ENCODE peak calls at places on chromosomes 11 and 22, in nine cellular contexts. One of them, this sample, is unnamed.

GRCh38 chr11:21427750-21428149 is 758.4 kb downstream of the NELL1 start:
- DNase-seq in Caco-2: no peak
- DNase-seq in GM18507: no peak
- DNase-seq in head of caudate nucleus: no peak
- DNase-seq in activated T-cell treated with anti-CD3 and anti-CD28 coated beads for 4 hours: no peak
- DNase-seq in skeletal muscle cell: no peak
- DNase-seq in NCI-H1092 treated with DMSO at 0.1 percent for 48 hours: no peak
- DNase-seq in esophagus squamous epithelium: no peak
- DNase-seq in activated B cell treated with CpG ODN at 0.5 μM for 24 hours: no peak
- DNase-seq in this sample: no peak

GRCh38 chr11:59706518-59707285 is 6.9 kb downstream of the OR10V1 start:
- DNase-seq in Caco-2: peak; percentile 88
- DNase-seq in GM18507: no peak
- DNase-seq in head of caudate nucleus: no peak
- DNase-seq in activated T-cell treated with anti-CD3 and anti-CD28 coated beads for 4 hours: no peak
- DNase-seq in skeletal muscle cell: peak; percentile 39
- DNase-seq in NCI-H1092 treated with DMSO at 0.1 percent for 48 hours: no peak
- DNase-seq in esophagus squamous epithelium: no peak
- DNase-seq in activated B cell treated with CpG ODN at 0.5 μM for 24 hours: no peak
- DNase-seq in this sample: no peak

GRCh38 chr22:20514658-20515406 is 7.4 kb downstream of the MED15 start:
- DNase-seq in Caco-2: no peak
- DNase-seq in GM18507: no peak
- DNase-seq in head of caudate nucleus: peak; percentile 41
- DNase-seq in activated T-cell treated with anti-CD3 and anti-CD28 coated beads for 4 hours: no peak
- DNase-seq in skeletal muscle cell: peak; percentile 51
- DNase-seq in NCI-H1092 treated with DMSO at 0.1 percent for 48 hours: no peak
- DNase-seq in esophagus squamous epithelium: no peak
- DNase-seq in activated B cell treated with CpG ODN at 0.5 μM for 24 hours: no peak
- DNase-seq in this sample: no peak

GRCh38 chr11:1073851-1074243 is 827 bp upstream of the MUC2 start:
- DNase-seq in Caco-2: no peak
- DNase-seq in GM18507: no peak
- DNase-seq in head of caudate nucleus: no peak
- DNase-seq in activated T-cell treated with anti-CD3 and anti-CD28 coated beads for 4 hours: no peak
- DNase-seq in skeletal muscle cell: no peak
- DNase-seq in NCI-H1092 treated with DMSO at 0.1 percent for 48 hours: no peak
- DNase-seq in esophagus squamous epithelium: no peak
- DNase-seq in activated B cell treated with CpG ODN at 0.5 μM for 24 hours: no peak
- DNase-seq in this sample: no peak

GRCh38 chr11:47331454-47332302 is 20.8 kb downstream of the MYBPC3 start:
- DNase-seq in Caco-2: no peak
- DNase-seq in GM18507: no peak
- DNase-seq in head of caudate nucleus: no peak
- DNase-seq in activated T-cell treated with anti-CD3 and anti-CD28 coated beads for 4 hours: no peak
- DNase-seq in skeletal muscle cell: no peak
- DNase-seq in NCI-H1092 treated with DMSO at 0.1 percent for 48 hours: no peak
- DNase-seq in esophagus squamous epithelium: no peak
- DNase-seq in activated B cell treated with CpG ODN at 0.5 μM for 24 hours: no peak
- DNase-seq in this sample: no peak

GRCh38 chr11:96267490-96268010 is 75.4 kb downstream of the MAML2 start:
- DNase-seq in Caco-2: no peak
- DNase-seq in GM18507: peak; percentile 35
- DNase-seq in head of caudate nucleus: no peak
- DNase-seq in activated T-cell treated with anti-CD3 and anti-CD28 coated beads for 4 hours: peak; percentile 39
- DNase-seq in skeletal muscle cell: no peak
- DNase-seq in NCI-H1092 treated with DMSO at 0.1 percent for 48 hours: no peak
- DNase-seq in esophagus squamous epithelium: no peak
- DNase-seq in activated B cell treated with CpG ODN at 0.5 μM for 24 hours: no peak
- DNase-seq in this sample: no peak

GRCh38 chr22:35476341-35476740 is 64.3 kb upstream of the RASD2 start:
- DNase-seq in Caco-2: no peak
- DNase-seq in GM18507: no peak
- DNase-seq in head of caudate nucleus: no peak
- DNase-seq in activated T-cell treated with anti-CD3 and anti-CD28 coated beads for 4 hours: no peak
- DNase-seq in skeletal muscle cell: peak; percentile 29
- DNase-seq in NCI-H1092 treated with DMSO at 0.1 percent for 48 hours: peak; percentile 17
- DNase-seq in esophagus squamous epithelium: no peak
- DNase-seq in activated B cell treated with CpG ODN at 0.5 μM for 24 hours: no peak
- DNase-seq in this sample: no peak

GRCh38 chr22:33000342-33001280 is 57.6 kb downstream of the SYN3 start:
- DNase-seq in Caco-2: peak; percentile 73
- DNase-seq in GM18507: no peak
- DNase-seq in head of caudate nucleus: peak; percentile 71
- DNase-seq in activated T-cell treated with anti-CD3 and anti-CD28 coated beads for 4 hours: peak; percentile 5
- DNase-seq in skeletal muscle cell: no peak
- DNase-seq in NCI-H1092 treated with DMSO at 0.1 percent for 48 hours: peak; percentile 24
- DNase-seq in esophagus squamous epithelium: no peak
- DNase-seq in activated B cell treated with CpG ODN at 0.5 μM for 24 hours: peak; percentile 33
- DNase-seq in this sample: no peak

GRCh38 chr11:102267602-102268001 is 49.7 kb upstream of the BIRC3 start:
- DNase-seq in Caco-2: no peak
- DNase-seq in GM18507: no peak
- DNase-seq in head of caudate nucleus: no peak
- DNase-seq in activated T-cell treated with anti-CD3 and anti-CD28 coated beads for 4 hours: no peak
- DNase-seq in skeletal muscle cell: no peak
- DNase-seq in NCI-H1092 treated with DMSO at 0.1 percent for 48 hours: no peak
- DNase-seq in esophagus squamous epithelium: no peak
- DNase-seq in activated B cell treated with CpG ODN at 0.5 μM for 24 hours: no peak
- DNase-seq in this sample: no peak

GRCh38 chr11:128575956-128576340 is 11.4 kb downstream of the ETS1 start:
- DNase-seq in Caco-2: no peak
- DNase-seq in GM18507: no peak
- DNase-seq in head of caudate nucleus: no peak
- DNase-seq in activated T-cell treated with anti-CD3 and anti-CD28 coated beads for 4 hours: no peak
- DNase-seq in skeletal muscle cell: no peak
- DNase-seq in NCI-H1092 treated with DMSO at 0.1 percent for 48 hours: peak; percentile 29
- DNase-seq in esophagus squamous epithelium: no peak
- DNase-seq in activated B cell treated with CpG ODN at 0.5 μM for 24 hours: no peak
- DNase-seq in this sample: no peak

GRCh38 chr11:78940500-78941225 is 366.0 kb upstream of the NARS2 start:
- DNase-seq in Caco-2: no peak
- DNase-seq in GM18507: no peak
- DNase-seq in head of caudate nucleus: no peak
- DNase-seq in activated T-cell treated with anti-CD3 and anti-CD28 coated beads for 4 hours: no peak
- DNase-seq in skeletal muscle cell: no peak
- DNase-seq in NCI-H1092 treated with DMSO at 0.1 percent for 48 hours: peak; percentile 98
- DNase-seq in esophagus squamous epithelium: no peak
- DNase-seq in activated B cell treated with CpG ODN at 0.5 μM for 24 hours: no peak
- DNase-seq in this sample: peak; percentile 31

GRCh38 chr11:45921561-45922424 is 663 bp upstream of the LARGE2 start:
- DNase-seq in Caco-2: peak; percentile 98
- DNase-seq in GM18507: no peak
- DNase-seq in head of caudate nucleus: no peak
- DNase-seq in activated T-cell treated with anti-CD3 and anti-CD28 coated beads for 4 hours: no peak
- DNase-seq in skeletal muscle cell: no peak
- DNase-seq in NCI-H1092 treated with DMSO at 0.1 percent for 48 hours: peak; percentile 22
- DNase-seq in esophagus squamous epithelium: no peak
- DNase-seq in activated B cell treated with CpG ODN at 0.5 μM for 24 hours: peak; percentile 17
- DNase-seq in this sample: peak; percentile 76

GRCh38 chr22:22418163-22418549 is 90.4 kb downstream of the ZNF280B start:
- DNase-seq in Caco-2: no peak
- DNase-seq in GM18507: no peak
- DNase-seq in head of caudate nucleus: no peak
- DNase-seq in activated T-cell treated with anti-CD3 and anti-CD28 coated beads for 4 hours: no peak
- DNase-seq in skeletal muscle cell: no peak
- DNase-seq in NCI-H1092 treated with DMSO at 0.1 percent for 48 hours: no peak
- DNase-seq in esophagus squamous epithelium: no peak
- DNase-seq in activated B cell treated with CpG ODN at 0.5 μM for 24 hours: no peak
- DNase-seq in this sample: no peak

GRCh38 chr11:126137146-126137545 is 74.3 kb downstream of the RPUSD4 start:
- DNase-seq in Caco-2: no peak
- DNase-seq in GM18507: no peak
- DNase-seq in head of caudate nucleus: no peak
- DNase-seq in activated T-cell treated with anti-CD3 and anti-CD28 coated beads for 4 hours: no peak
- DNase-seq in skeletal muscle cell: no peak
- DNase-seq in NCI-H1092 treated with DMSO at 0.1 percent for 48 hours: no peak
- DNase-seq in esophagus squamous epithelium: no peak
- DNase-seq in activated B cell treated with CpG ODN at 0.5 μM for 24 hours: no peak
- DNase-seq in this sample: no peak

GRCh38 chr22:22983123-22983522 is 87.2 kb upstream of the GNAZ start:
- DNase-seq in Caco-2: no peak
- DNase-seq in GM18507: no peak
- DNase-seq in head of caudate nucleus: no peak
- DNase-seq in activated T-cell treated with anti-CD3 and anti-CD28 coated beads for 4 hours: no peak
- DNase-seq in skeletal muscle cell: no peak
- DNase-seq in NCI-H1092 treated with DMSO at 0.1 percent for 48 hours: no peak
- DNase-seq in esophagus squamous epithelium: no peak
- DNase-seq in activated B cell treated with CpG ODN at 0.5 μM for 24 hours: no peak
- DNase-seq in this sample: no peak

GRCh38 chr11:16572946-16573345 is 165.5 kb upstream of the C11orf58 start:
- DNase-seq in Caco-2: no peak
- DNase-seq in GM18507: no peak
- DNase-seq in head of caudate nucleus: no peak
- DNase-seq in activated T-cell treated with anti-CD3 and anti-CD28 coated beads for 4 hours: no peak
- DNase-seq in skeletal muscle cell: no peak
- DNase-seq in NCI-H1092 treated with DMSO at 0.1 percent for 48 hours: no peak
- DNase-seq in esophagus squamous epithelium: no peak
- DNase-seq in activated B cell treated with CpG ODN at 0.5 μM for 24 hours: no peak
- DNase-seq in this sample: no peak

GRCh38 chr22:35614404-35614803 is 2.7 kb downstream of the MB start:
- DNase-seq in Caco-2: no peak
- DNase-seq in GM18507: no peak
- DNase-seq in head of caudate nucleus: no peak
- DNase-seq in activated T-cell treated with anti-CD3 and anti-CD28 coated beads for 4 hours: no peak
- DNase-seq in skeletal muscle cell: no peak
- DNase-seq in NCI-H1092 treated with DMSO at 0.1 percent for 48 hours: no peak
- DNase-seq in esophagus squamous epithelium: no peak
- DNase-seq in activated B cell treated with CpG ODN at 0.5 μM for 24 hours: no peak
- DNase-seq in this sample: no peak

GRCh38 chr11:67492801-67493547 is 10.1 kb downstream of the AIP start:
- DNase-seq in Caco-2: no peak
- DNase-seq in GM18507: no peak
- DNase-seq in head of caudate nucleus: no peak
- DNase-seq in activated T-cell treated with anti-CD3 and anti-CD28 coated beads for 4 hours: no peak
- DNase-seq in skeletal muscle cell: no peak
- DNase-seq in NCI-H1092 treated with DMSO at 0.1 percent for 48 hours: no peak
- DNase-seq in esophagus squamous epithelium: no peak
- DNase-seq in activated B cell treated with CpG ODN at 0.5 μM for 24 hours: no peak
- DNase-seq in this sample: peak; percentile 23

GRCh38 chr11:40597546-40598113 is 861.8 kb downstream of the LRRC4C start:
- DNase-seq in Caco-2: no peak
- DNase-seq in GM18507: no peak
- DNase-seq in head of caudate nucleus: no peak
- DNase-seq in activated T-cell treated with anti-CD3 and anti-CD28 coated beads for 4 hours: no peak
- DNase-seq in skeletal muscle cell: no peak
- DNase-seq in NCI-H1092 treated with DMSO at 0.1 percent for 48 hours: peak; percentile 74
- DNase-seq in esophagus squamous epithelium: no peak
- DNase-seq in activated B cell treated with CpG ODN at 0.5 μM for 24 hours: no peak
- DNase-seq in this sample: no peak

GRCh38 chr22:39589880-39590279 is 19.3 kb downstream of the CACNA1I start:
- DNase-seq in Caco-2: no peak
- DNase-seq in GM18507: no peak
- DNase-seq in head of caudate nucleus: no peak
- DNase-seq in activated T-cell treated with anti-CD3 and anti-CD28 coated beads for 4 hours: no peak
- DNase-seq in skeletal muscle cell: no peak
- DNase-seq in NCI-H1092 treated with DMSO at 0.1 percent for 48 hours: peak; percentile 16
- DNase-seq in esophagus squamous epithelium: no peak
- DNase-seq in activated B cell treated with CpG ODN at 0.5 μM for 24 hours: no peak
- DNase-seq in this sample: no peak

GRCh38 chr11:75576445-75577049 is 14.5 kb downstream of the SERPINH1 start:
- DNase-seq in Caco-2: peak; percentile 81
- DNase-seq in GM18507: no peak
- DNase-seq in head of caudate nucleus: no peak
- DNase-seq in activated T-cell treated with anti-CD3 and anti-CD28 coated beads for 4 hours: no peak
- DNase-seq in skeletal muscle cell: no peak
- DNase-seq in NCI-H1092 treated with DMSO at 0.1 percent for 48 hours: no peak
- DNase-seq in esophagus squamous epithelium: no peak
- DNase-seq in activated B cell treated with CpG ODN at 0.5 μM for 24 hours: peak; percentile 60
- DNase-seq in this sample: no peak

GRCh38 chr22:26784772-26785171 is 127.4 kb downstream of the MIAT start:
- DNase-seq in Caco-2: no peak
- DNase-seq in GM18507: no peak
- DNase-seq in head of caudate nucleus: no peak
- DNase-seq in activated T-cell treated with anti-CD3 and anti-CD28 coated beads for 4 hours: no peak
- DNase-seq in skeletal muscle cell: no peak
- DNase-seq in NCI-H1092 treated with DMSO at 0.1 percent for 48 hours: no peak
- DNase-seq in esophagus squamous epithelium: no peak
- DNase-seq in activated B cell treated with CpG ODN at 0.5 μM for 24 hours: no peak
- DNase-seq in this sample: no peak

GRCh38 chr11:14336507-14337503 is 22.2 kb downstream of the RRAS2 start:
- DNase-seq in Caco-2: no peak
- DNase-seq in GM18507: no peak
- DNase-seq in head of caudate nucleus: no peak
- DNase-seq in activated T-cell treated with anti-CD3 and anti-CD28 coated beads for 4 hours: no peak
- DNase-seq in skeletal muscle cell: peak; percentile 94
- DNase-seq in NCI-H1092 treated with DMSO at 0.1 percent for 48 hours: no peak
- DNase-seq in esophagus squamous epithelium: no peak
- DNase-seq in activated B cell treated with CpG ODN at 0.5 μM for 24 hours: no peak
- DNase-seq in this sample: no peak

GRCh38 chr11:68045900-68046299 is 7.1 kb downstream of the TCIRG1 start:
- DNase-seq in Caco-2: no peak
- DNase-seq in GM18507: no peak
- DNase-seq in head of caudate nucleus: no peak
- DNase-seq in activated T-cell treated with anti-CD3 and anti-CD28 coated beads for 4 hours: no peak
- DNase-seq in skeletal muscle cell: no peak
- DNase-seq in NCI-H1092 treated with DMSO at 0.1 percent for 48 hours: no peak
- DNase-seq in esophagus squamous epithelium: no peak
- DNase-seq in activated B cell treated with CpG ODN at 0.5 μM for 24 hours: no peak
- DNase-seq in this sample: no peak

GRCh38 chr11:32722255-32722654 is 72.2 kb downstream of the CCDC73 start:
- DNase-seq in Caco-2: no peak
- DNase-seq in GM18507: no peak
- DNase-seq in head of caudate nucleus: no peak
- DNase-seq in activated T-cell treated with anti-CD3 and anti-CD28 coated beads for 4 hours: no peak
- DNase-seq in skeletal muscle cell: no peak
- DNase-seq in NCI-H1092 treated with DMSO at 0.1 percent for 48 hours: no peak
- DNase-seq in esophagus squamous epithelium: no peak
- DNase-seq in activated B cell treated with CpG ODN at 0.5 μM for 24 hours: no peak
- DNase-seq in this sample: no peak

GRCh38 chr11:111186308-111186967 is 59.1 kb upstream of the POU2AF2 start:
- DNase-seq in Caco-2: no peak
- DNase-seq in GM18507: no peak
- DNase-seq in head of caudate nucleus: no peak
- DNase-seq in activated T-cell treated with anti-CD3 and anti-CD28 coated beads for 4 hours: no peak
- DNase-seq in skeletal muscle cell: no peak
- DNase-seq in NCI-H1092 treated with DMSO at 0.1 percent for 48 hours: no peak
- DNase-seq in esophagus squamous epithelium: no peak
- DNase-seq in activated B cell treated with CpG ODN at 0.5 μM for 24 hours: no peak
- DNase-seq in this sample: no peak

GRCh38 chr22:23014250-23014649 is 56.1 kb upstream of the GNAZ start:
- DNase-seq in Caco-2: no peak
- DNase-seq in GM18507: no peak
- DNase-seq in head of caudate nucleus: no peak
- DNase-seq in activated T-cell treated with anti-CD3 and anti-CD28 coated beads for 4 hours: no peak
- DNase-seq in skeletal muscle cell: no peak
- DNase-seq in NCI-H1092 treated with DMSO at 0.1 percent for 48 hours: no peak
- DNase-seq in esophagus squamous epithelium: no peak
- DNase-seq in activated B cell treated with CpG ODN at 0.5 μM for 24 hours: no peak
- DNase-seq in this sample: no peak

GRCh38 chr22:28148816-28149465 is 229.9 kb upstream of the PITPNB start:
- DNase-seq in Caco-2: no peak
- DNase-seq in GM18507: no peak
- DNase-seq in head of caudate nucleus: no peak
- DNase-seq in activated T-cell treated with anti-CD3 and anti-CD28 coated beads for 4 hours: no peak
- DNase-seq in skeletal muscle cell: no peak
- DNase-seq in NCI-H1092 treated with DMSO at 0.1 percent for 48 hours: no peak
- DNase-seq in esophagus squamous epithelium: no peak
- DNase-seq in activated B cell treated with CpG ODN at 0.5 μM for 24 hours: no peak
- DNase-seq in this sample: no peak

GRCh38 chr11:122984186-122985011 is 2.8 kb upstream of the BSX start:
- DNase-seq in Caco-2: no peak
- DNase-seq in GM18507: no peak
- DNase-seq in head of caudate nucleus: no peak
- DNase-seq in activated T-cell treated with anti-CD3 and anti-CD28 coated beads for 4 hours: no peak
- DNase-seq in skeletal muscle cell: no peak
- DNase-seq in NCI-H1092 treated with DMSO at 0.1 percent for 48 hours: peak; percentile 85
- DNase-seq in esophagus squamous epithelium: no peak
- DNase-seq in activated B cell treated with CpG ODN at 0.5 μM for 24 hours: no peak
- DNase-seq in this sample: no peak

GRCh38 chr11:288328-289144 is at the start of gene PGGHG:
- DNase-seq in Caco-2: peak; percentile 84
- DNase-seq in GM18507: peak; percentile 77
- DNase-seq in head of caudate nucleus: no peak
- DNase-seq in activated T-cell treated with anti-CD3 and anti-CD28 coated beads for 4 hours: peak; percentile 38
- DNase-seq in skeletal muscle cell: no peak
- DNase-seq in NCI-H1092 treated with DMSO at 0.1 percent for 48 hours: no peak
- DNase-seq in esophagus squamous epithelium: no peak
- DNase-seq in activated B cell treated with CpG ODN at 0.5 μM for 24 hours: peak; percentile 78
- DNase-seq in this sample: peak; percentile 71

GRCh38 chr22:32617271-32617670 is 142.7 kb downstream of the FBXO7 start:
- DNase-seq in Caco-2: no peak
- DNase-seq in GM18507: no peak
- DNase-seq in head of caudate nucleus: no peak
- DNase-seq in activated T-cell treated with anti-CD3 and anti-CD28 coated beads for 4 hours: no peak
- DNase-seq in skeletal muscle cell: no peak
- DNase-seq in NCI-H1092 treated with DMSO at 0.1 percent for 48 hours: no peak
- DNase-seq in esophagus squamous epithelium: no peak
- DNase-seq in activated B cell treated with CpG ODN at 0.5 μM for 24 hours: no peak
- DNase-seq in this sample: no peak

This sample was measured in D721Med.